ENCODE peak calls at places on chromosomes 11 and 22, in five cellular contexts. One of them, this sample, is unnamed.

GRCh38 chr11:19906126-19906525 is 193.5 kb downstream of the NAV2 start:
- DNase-seq in NCI-H2029: no peak
- DNase-seq in AG09319: no peak
- DNase-seq in SK-N-SH: no peak
- DNase-seq in GM23338: no peak
- DNase-seq in this sample: no peak

GRCh38 chr22:32204211-32204855 is 540 bp downstream of the RFPL2 start:
- DNase-seq in NCI-H2029: peak
- DNase-seq in AG09319: no peak
- DNase-seq in SK-N-SH: peak
- DNase-seq in GM23338: peak
- DNase-seq in this sample: peak

GRCh38 chr11:8927233-8927632 is 5.5 kb downstream of the C11orf16 start:
- DNase-seq in NCI-H2029: no peak
- DNase-seq in AG09319: no peak
- DNase-seq in SK-N-SH: no peak
- DNase-seq in GM23338: no peak
- DNase-seq in this sample: no peak

GRCh38 chr11:133950874-133951483 is 5.8 kb downstream of the IGSF9B start:
- DNase-seq in NCI-H2029: no peak
- DNase-seq in AG09319: no peak
- DNase-seq in SK-N-SH: no peak
- DNase-seq in GM23338: peak
- DNase-seq in this sample: peak

GRCh38 chr22:38706101-38706884 is 549 bp downstream of the GTPBP1 start:
- DNase-seq in NCI-H2029: no peak
- DNase-seq in AG09319: no peak
- DNase-seq in SK-N-SH: peak
- DNase-seq in GM23338: peak
- DNase-seq in this sample: peak

GRCh38 chr11:35639591-35640179 is 21.4 kb downstream of the FJX1 start:
- DNase-seq in NCI-H2029: no peak
- DNase-seq in AG09319: no peak
- DNase-seq in SK-N-SH: no peak
- DNase-seq in GM23338: peak
- DNase-seq in this sample: no peak

GRCh38 chr22:32700186-32700882 is 101.2 kb upstream of the TIMP3 start:
- DNase-seq in NCI-H2029: no peak
- DNase-seq in AG09319: peak
- DNase-seq in SK-N-SH: no peak
- DNase-seq in GM23338: no peak
- DNase-seq in this sample: no peak

GRCh38 chr11:15657264-15657663 is 542.5 kb downstream of the INSC start:
- DNase-seq in NCI-H2029: no peak
- DNase-seq in AG09319: no peak
- DNase-seq in SK-N-SH: no peak
- DNase-seq in GM23338: no peak
- DNase-seq in this sample: no peak

GRCh38 chr11:125272092-125272491 is 107.5 kb downstream of the PKNOX2 start:
- DNase-seq in NCI-H2029: no peak
- DNase-seq in AG09319: no peak
- DNase-seq in SK-N-SH: no peak
- DNase-seq in GM23338: no peak
- DNase-seq in this sample: no peak

GRCh38 chr22:20654343-20655208 is 119.3 kb upstream of the SERPIND1 start:
- DNase-seq in NCI-H2029: no peak
- DNase-seq in AG09319: no peak
- DNase-seq in SK-N-SH: no peak
- DNase-seq in GM23338: no peak
- DNase-seq in this sample: no peak

GRCh38 chr11:17298302-17298701 is 21.8 kb downstream of the NUCB2 start:
- DNase-seq in NCI-H2029: no peak
- DNase-seq in AG09319: no peak
- DNase-seq in SK-N-SH: no peak
- DNase-seq in GM23338: no peak
- DNase-seq in this sample: no peak

GRCh38 chr22:42780070-42780540 is 59.4 kb upstream of the A4GALT start:
- DNase-seq in NCI-H2029: peak
- DNase-seq in AG09319: peak
- DNase-seq in SK-N-SH: peak
- DNase-seq in GM23338: peak
- DNase-seq in this sample: peak

GRCh38 chr11:96263361-96263763 is 79.6 kb downstream of the MAML2 start:
- DNase-seq in NCI-H2029: no peak
- DNase-seq in AG09319: no peak
- DNase-seq in SK-N-SH: no peak
- DNase-seq in GM23338: no peak
- DNase-seq in this sample: no peak

GRCh38 chr22:27223317-27224177 is 566.2 kb downstream of the MIAT start:
- DNase-seq in NCI-H2029: no peak
- DNase-seq in AG09319: no peak
- DNase-seq in SK-N-SH: no peak
- DNase-seq in GM23338: no peak
- DNase-seq in this sample: no peak

GRCh38 chr11:134317103-134317502 is 14.7 kb upstream of the GLB1L2 start:
- DNase-seq in NCI-H2029: no peak
- DNase-seq in AG09319: no peak
- DNase-seq in SK-N-SH: no peak
- DNase-seq in GM23338: no peak
- DNase-seq in this sample: no peak

GRCh38 chr11:106231591-106231990 is 154.1 kb downstream of the AASDHPPT start:
- DNase-seq in NCI-H2029: no peak
- DNase-seq in AG09319: peak
- DNase-seq in SK-N-SH: no peak
- DNase-seq in GM23338: no peak
- DNase-seq in this sample: no peak

GRCh38 chr11:44651535-44652130 is 75.1 kb upstream of the TSPAN18 start:
- DNase-seq in NCI-H2029: no peak
- DNase-seq in AG09319: no peak
- DNase-seq in SK-N-SH: no peak
- DNase-seq in GM23338: no peak
- DNase-seq in this sample: peak

GRCh38 chr22:37230673-37231405 is 13.2 kb downstream of the RAC2 start:
- DNase-seq in NCI-H2029: no peak
- DNase-seq in AG09319: no peak
- DNase-seq in SK-N-SH: no peak
- DNase-seq in GM23338: no peak
- DNase-seq in this sample: no peak

GRCh38 chr22:19325296-19325950 is 33.9 kb upstream of the CLTCL1 start:
- DNase-seq in NCI-H2029: no peak
- DNase-seq in AG09319: no peak
- DNase-seq in SK-N-SH: no peak
- DNase-seq in GM23338: no peak
- DNase-seq in this sample: no peak

GRCh38 chr11:115222218-115222862 is 281.9 kb downstream of the CADM1 start:
- DNase-seq in NCI-H2029: peak
- DNase-seq in AG09319: no peak
- DNase-seq in SK-N-SH: no peak
- DNase-seq in GM23338: peak
- DNase-seq in this sample: no peak

GRCh38 chr11:57873196-57873911 is 111.8 kb downstream of the CTNND1 start:
- DNase-seq in NCI-H2029: no peak
- DNase-seq in AG09319: no peak
- DNase-seq in SK-N-SH: no peak
- DNase-seq in GM23338: no peak
- DNase-seq in this sample: no peak

GRCh38 chr11:130115218-130115617 is 44.4 kb upstream of the ST14 start:
- DNase-seq in NCI-H2029: peak
- DNase-seq in AG09319: no peak
- DNase-seq in SK-N-SH: no peak
- DNase-seq in GM23338: peak
- DNase-seq in this sample: no peak

GRCh38 chr11:15208570-15209222 is 94.0 kb downstream of the INSC start:
- DNase-seq in NCI-H2029: peak
- DNase-seq in AG09319: peak
- DNase-seq in SK-N-SH: peak
- DNase-seq in GM23338: peak
- DNase-seq in this sample: peak

GRCh38 chr22:27252282-27253049 is 549.1 kb downstream of the MN1 start:
- DNase-seq in NCI-H2029: no peak
- DNase-seq in AG09319: peak
- DNase-seq in SK-N-SH: no peak
- DNase-seq in GM23338: no peak
- DNase-seq in this sample: no peak

GRCh38 chr11:120801801-120802689 is 221.9 kb upstream of the TBCEL start:
- DNase-seq in NCI-H2029: peak
- DNase-seq in AG09319: peak
- DNase-seq in SK-N-SH: peak
- DNase-seq in GM23338: peak
- DNase-seq in this sample: peak

GRCh38 chr11:59706518-59707285 is 6.9 kb downstream of the OR10V1 start:
- DNase-seq in NCI-H2029: no peak
- DNase-seq in AG09319: peak
- DNase-seq in SK-N-SH: no peak
- DNase-seq in GM23338: no peak
- DNase-seq in this sample: no peak

GRCh38 chr11:125626381-125626950 is 1.5 kb downstream of the CHEK1 start:
- DNase-seq in NCI-H2029: no peak
- DNase-seq in AG09319: no peak
- DNase-seq in SK-N-SH: no peak
- DNase-seq in GM23338: peak
- DNase-seq in this sample: no peak

GRCh38 chr11:2688381-2689231 is 11.2 kb downstream of the KCNQ1OT1 start:
- DNase-seq in NCI-H2029: no peak
- DNase-seq in AG09319: no peak
- DNase-seq in SK-N-SH: no peak
- DNase-seq in GM23338: no peak
- DNase-seq in this sample: no peak

GRCh38 chr11:128884703-128885338 is 6.3 kb upstream of the KCNJ5 start:
- DNase-seq in NCI-H2029: peak
- DNase-seq in AG09319: no peak
- DNase-seq in SK-N-SH: peak
- DNase-seq in GM23338: peak
- DNase-seq in this sample: peak

GRCh38 chr11:9015677-9016076 is 11.9 kb upstream of the NRIP3 start:
- DNase-seq in NCI-H2029: peak
- DNase-seq in AG09319: peak
- DNase-seq in SK-N-SH: peak
- DNase-seq in GM23338: peak
- DNase-seq in this sample: peak

GRCh38 chr11:10666976-10667892 is 26.3 kb downstream of the IRAG1 start:
- DNase-seq in NCI-H2029: no peak
- DNase-seq in AG09319: no peak
- DNase-seq in SK-N-SH: no peak
- DNase-seq in GM23338: no peak
- DNase-seq in this sample: no peak

GRCh38 chr22:31080848-31081649 is at the start of gene SMTN:
- DNase-seq in NCI-H2029: peak
- DNase-seq in AG09319: peak
- DNase-seq in SK-N-SH: peak
- DNase-seq in GM23338: peak
- DNase-seq in this sample: peak

GRCh38 chr11:60777572-60777971 is 7.6 kb upstream of the MS4A10 start:
- DNase-seq in NCI-H2029: no peak
- DNase-seq in AG09319: no peak
- DNase-seq in SK-N-SH: no peak
- DNase-seq in GM23338: no peak
- DNase-seq in this sample: no peak

GRCh38 chr11:83840326-83840725 is 554.2 kb upstream of the CCDC90B start:
- DNase-seq in NCI-H2029: no peak
- DNase-seq in AG09319: no peak
- DNase-seq in SK-N-SH: no peak
- DNase-seq in GM23338: no peak
- DNase-seq in this sample: no peak

GRCh38 chr22:33073989-33074391 is 15.8 kb upstream of the SYN3 start:
- DNase-seq in NCI-H2029: no peak
- DNase-seq in AG09319: no peak
- DNase-seq in SK-N-SH: no peak
- DNase-seq in GM23338: no peak
- DNase-seq in this sample: no peak

GRCh38 chr11:35394941-35395340 is 24.4 kb downstream of the SLC1A2 start:
- DNase-seq in NCI-H2029: no peak
- DNase-seq in AG09319: no peak
- DNase-seq in SK-N-SH: no peak
- DNase-seq in GM23338: no peak
- DNase-seq in this sample: no peak

GRCh38 chr11:32487270-32487669 is 51.9 kb upstream of the WT1 start:
- DNase-seq in NCI-H2029: no peak
- DNase-seq in AG09319: no peak
- DNase-seq in SK-N-SH: peak
- DNase-seq in GM23338: peak
- DNase-seq in this sample: peak

This sample was measured in WERI-Rb-1.